ENCODE peak calls at places on chromosomes 11 and 22, in eight cellular contexts. W, U, A, B, G, I, D and Y are unnamed samples.

GRCh38 chr11:61021661-61022212 is 50.3 kb downstream of the CD6 start:
- DNase-seq in W (no peak), A (no peak), D (peak; percentile 95), B (peak; percentile 74), U (no peak), G (no peak), I (no peak), Y (peak; percentile 44)

GRCh38 chr22:22167791-22168189 is 76.8 kb upstream of the VPREB1 start:
- DNase-seq in I (no peak), A (no peak), G (no peak), W (no peak), B (peak; percentile 85), D (no peak), U (no peak), Y (no peak)

GRCh38 chr11:3135491-3136440 is 29.3 kb downstream of the OSBPL5 start:
- DNase-seq in G (no peak), D (no peak), W (no peak), A (no peak), U (no peak), B (no peak), I (no peak), Y (peak; percentile 59)

GRCh38 chr11:33125025-33125424 is 36.3 kb downstream of the CSTF3 start:
- DNase-seq in U (no peak), D (no peak), A (no peak), W (no peak), I (no peak), G (no peak), B (no peak), Y (no peak)

GRCh38 chr22:17368727-17369552 is at the start of gene CECR2:
- DNase-seq in W (peak; percentile 28), G (peak; percentile 72), A (peak; percentile 4), D (peak; percentile 9), U (peak; percentile 77), B (no peak), I (peak; percentile 77), Y (peak; percentile 75)

GRCh38 chr11:120566176-120566575 is 54.6 kb downstream of the GRIK4 start:
- DNase-seq in W (no peak), I (no peak), U (no peak), D (no peak), G (no peak), B (no peak), A (no peak), Y (no peak)

GRCh38 chr11:22640862-22641261 is 15.2 kb upstream of the FANCF start:
- DNase-seq in G (no peak), D (no peak), W (no peak), B (no peak), U (no peak), I (no peak), A (no peak), Y (no peak)

GRCh38 chr22:27726726-27727449 is 74.7 kb downstream of the MN1 start:
- DNase-seq in B (no peak), U (no peak), I (no peak), G (no peak), A (peak; percentile 87), D (no peak), W (no peak), Y (peak; percentile 77)

GRCh38 chr22:49702068-49702397 is 125.6 kb downstream of the BRD1 start:
- DNase-seq in G (no peak), U (no peak), B (no peak), I (no peak), A (no peak), D (no peak), W (no peak), Y (no peak)

GRCh38 chr11:67441731-67442401 is 1.4 kb downstream of the CORO1B start:
- DNase-seq in B (no peak), I (no peak), W (no peak), G (no peak), U (no peak), D (peak; percentile 46), A (no peak), Y (no peak)

GRCh38 chr11:78256962-78257361 is 68.2 kb downstream of the USP35 start:
- DNase-seq in A (peak; percentile 42), G (no peak), I (no peak), U (no peak), D (no peak), W (no peak), B (no peak), Y (peak; percentile 82)

GRCh38 chr11:34860518-34860917 is 55.7 kb downstream of the APIP start:
- DNase-seq in D (no peak), W (no peak), G (no peak), I (no peak), U (no peak), A (no peak), B (no peak), Y (no peak)

GRCh38 chr11:46006418-46007070 is 84.1 kb downstream of the LARGE2 start:
- DNase-seq in I (no peak), A (peak; percentile 69), U (peak; percentile 66), B (peak; percentile 65), D (peak; percentile 56), G (no peak), W (no peak), Y (no peak)

GRCh38 chr11:126450806-126451205 is 95.3 kb downstream of the ST3GAL4 start:
- DNase-seq in I (no peak), D (no peak), U (no peak), B (no peak), A (no peak), W (no peak), G (no peak), Y (no peak)

GRCh38 chr11:117180661-117181585 is 2.4 kb downstream of the SIDT2 start:
- DNase-seq in I (peak; percentile 31), W (no peak), A (peak; percentile 48), U (peak; percentile 64), D (peak; percentile 53), G (peak; percentile 31), B (peak; percentile 67), Y (peak; percentile 74)

GRCh38 chr11:25066706-25067105 is 569.9 kb downstream of the LUZP2 start:
- DNase-seq in B (no peak), I (no peak), W (no peak), G (no peak), A (no peak), U (peak; percentile 18), D (no peak), Y (no peak)

GRCh38 chr11:8036002-8036802 is 44.8 kb upstream of the TUB start:
- DNase-seq in A (no peak), U (no peak), D (no peak), B (no peak), W (no peak), G (no peak), I (no peak), Y (no peak)